ENCODE peak calls at places on chromosome 16, in seven cellular contexts. One of them, this sample, is unnamed.

GRCh38 chr16:29664133-29664912 is 1.3 kb downstream of the SPN start:
- DNase-seq in left ventricle myocardium inferior: no peak
- DNase-seq in stomach: no peak
- DNase-seq in Calu3: no peak
- DNase-seq in astrocyte: no peak
- DNase-seq in nephron progenitor cell: no peak
- DNase-seq in breast epithelium: no peak
- DNase-seq in this sample: peak; percentile 46

GRCh38 chr16:89658221-89658879 is 714 bp downstream of the SPATA33 start:
- DNase-seq in left ventricle myocardium inferior: no peak
- DNase-seq in Calu3: peak; percentile 34
- DNase-seq in breast epithelium: no peak
- DNase-seq in nephron progenitor cell: peak; percentile 36
- DNase-seq in astrocyte: no peak
- DNase-seq in stomach: peak; percentile 28
- DNase-seq in this sample: no peak

GRCh38 chr16:18936727-18937340 is 10.6 kb upstream of the SMG1 start:
- DNase-seq in breast epithelium: no peak
- DNase-seq in left ventricle myocardium inferior: no peak
- DNase-seq in astrocyte: no peak
- DNase-seq in stomach: no peak
- DNase-seq in nephron progenitor cell: no peak
- DNase-seq in Calu3: no peak
- DNase-seq in this sample: no peak

GRCh38 chr16:12496866-12497265 is 306.8 kb downstream of the CPPED1 start:
- DNase-seq in stomach: no peak
- DNase-seq in breast epithelium: no peak
- DNase-seq in astrocyte: no peak
- DNase-seq in nephron progenitor cell: no peak
- DNase-seq in left ventricle myocardium inferior: no peak
- DNase-seq in Calu3: no peak
- DNase-seq in this sample: no peak

GRCh38 chr16:20676867-20677266 is 20.6 kb downstream of the ACSM1 start:
- DNase-seq in breast epithelium: no peak
- DNase-seq in nephron progenitor cell: no peak
- DNase-seq in Calu3: no peak
- DNase-seq in left ventricle myocardium inferior: no peak
- DNase-seq in stomach: no peak
- DNase-seq in astrocyte: no peak
- DNase-seq in this sample: no peak

GRCh38 chr16:70788668-70789161 is 12.2 kb downstream of the VAC14 start:
- DNase-seq in breast epithelium: no peak
- DNase-seq in astrocyte: no peak
- DNase-seq in stomach: no peak
- DNase-seq in Calu3: no peak
- DNase-seq in left ventricle myocardium inferior: no peak
- DNase-seq in nephron progenitor cell: no peak
- DNase-seq in this sample: no peak

GRCh38 chr16:12425134-12425941 is 378.3 kb downstream of the CPPED1 start:
- DNase-seq in stomach: no peak
- DNase-seq in astrocyte: no peak
- DNase-seq in left ventricle myocardium inferior: no peak
- DNase-seq in breast epithelium: no peak
- DNase-seq in nephron progenitor cell: no peak
- DNase-seq in Calu3: no peak
- DNase-seq in this sample: no peak

GRCh38 chr16:67391424-67392300 is 1.6 kb downstream of the TPPP3 start:
- DNase-seq in left ventricle myocardium inferior: no peak
- DNase-seq in Calu3: no peak
- DNase-seq in nephron progenitor cell: no peak
- DNase-seq in astrocyte: no peak
- DNase-seq in stomach: no peak
- DNase-seq in breast epithelium: no peak
- DNase-seq in this sample: peak; percentile 17

GRCh38 chr16:68369697-68370096 is 58.9 kb downstream of the PRMT7 start:
- DNase-seq in stomach: no peak
- DNase-seq in Calu3: no peak
- DNase-seq in breast epithelium: no peak
- DNase-seq in left ventricle myocardium inferior: no peak
- DNase-seq in astrocyte: no peak
- DNase-seq in nephron progenitor cell: no peak
- DNase-seq in this sample: peak; percentile 84

GRCh38 chr16:138049-138417 is 440 bp downstream of the NPRL3 start:
- DNase-seq in breast epithelium: no peak
- DNase-seq in left ventricle myocardium inferior: no peak
- DNase-seq in Calu3: no peak
- DNase-seq in astrocyte: no peak
- DNase-seq in nephron progenitor cell: peak; percentile 66
- DNase-seq in stomach: no peak
- DNase-seq in this sample: peak; percentile 45

GRCh38 chr16:72197556-72197955 is 25.6 kb upstream of the PMFBP1 start:
- DNase-seq in Calu3: no peak
- DNase-seq in left ventricle myocardium inferior: no peak
- DNase-seq in nephron progenitor cell: no peak
- DNase-seq in breast epithelium: no peak
- DNase-seq in astrocyte: no peak
- DNase-seq in stomach: no peak
- DNase-seq in this sample: no peak

GRCh38 chr16:72561-73537 is at the start of gene RHBDF1:
- DNase-seq in astrocyte: no peak
- DNase-seq in stomach: peak; percentile 69
- DNase-seq in left ventricle myocardium inferior: peak; percentile 69
- DNase-seq in Calu3: peak; percentile 82
- DNase-seq in breast epithelium: no peak
- DNase-seq in nephron progenitor cell: peak; percentile 81
- DNase-seq in this sample: peak; percentile 59

GRCh38 chr16:48535831-48536599 is 74.0 kb downstream of the N4BP1 start:
- DNase-seq in nephron progenitor cell: peak; percentile 69
- DNase-seq in Calu3: no peak
- DNase-seq in stomach: no peak
- DNase-seq in breast epithelium: peak; percentile 90
- DNase-seq in astrocyte: no peak
- DNase-seq in left ventricle myocardium inferior: peak; percentile 62
- DNase-seq in this sample: peak; percentile 79

GRCh38 chr16:2256531-2257140 is 5.2 kb upstream of the ECI1 start:
- DNase-seq in breast epithelium: no peak
- DNase-seq in nephron progenitor cell: no peak
- DNase-seq in left ventricle myocardium inferior: no peak
- DNase-seq in astrocyte: no peak
- DNase-seq in Calu3: no peak
- DNase-seq in stomach: no peak
- DNase-seq in this sample: no peak

GRCh38 chr16:55576369-55576768 is 9.9 kb downstream of the CAPNS2 start:
- DNase-seq in breast epithelium: no peak
- DNase-seq in Calu3: no peak
- DNase-seq in astrocyte: no peak
- DNase-seq in nephron progenitor cell: no peak
- DNase-seq in stomach: no peak
- DNase-seq in left ventricle myocardium inferior: peak; percentile 27
- DNase-seq in this sample: no peak

GRCh38 chr16:89473791-89474414 is 16.5 kb downstream of the ANKRD11 start:
- DNase-seq in breast epithelium: no peak
- DNase-seq in nephron progenitor cell: no peak
- DNase-seq in stomach: no peak
- DNase-seq in left ventricle myocardium inferior: no peak
- DNase-seq in Calu3: no peak
- DNase-seq in astrocyte: peak; percentile 75
- DNase-seq in this sample: no peak

DNA sequence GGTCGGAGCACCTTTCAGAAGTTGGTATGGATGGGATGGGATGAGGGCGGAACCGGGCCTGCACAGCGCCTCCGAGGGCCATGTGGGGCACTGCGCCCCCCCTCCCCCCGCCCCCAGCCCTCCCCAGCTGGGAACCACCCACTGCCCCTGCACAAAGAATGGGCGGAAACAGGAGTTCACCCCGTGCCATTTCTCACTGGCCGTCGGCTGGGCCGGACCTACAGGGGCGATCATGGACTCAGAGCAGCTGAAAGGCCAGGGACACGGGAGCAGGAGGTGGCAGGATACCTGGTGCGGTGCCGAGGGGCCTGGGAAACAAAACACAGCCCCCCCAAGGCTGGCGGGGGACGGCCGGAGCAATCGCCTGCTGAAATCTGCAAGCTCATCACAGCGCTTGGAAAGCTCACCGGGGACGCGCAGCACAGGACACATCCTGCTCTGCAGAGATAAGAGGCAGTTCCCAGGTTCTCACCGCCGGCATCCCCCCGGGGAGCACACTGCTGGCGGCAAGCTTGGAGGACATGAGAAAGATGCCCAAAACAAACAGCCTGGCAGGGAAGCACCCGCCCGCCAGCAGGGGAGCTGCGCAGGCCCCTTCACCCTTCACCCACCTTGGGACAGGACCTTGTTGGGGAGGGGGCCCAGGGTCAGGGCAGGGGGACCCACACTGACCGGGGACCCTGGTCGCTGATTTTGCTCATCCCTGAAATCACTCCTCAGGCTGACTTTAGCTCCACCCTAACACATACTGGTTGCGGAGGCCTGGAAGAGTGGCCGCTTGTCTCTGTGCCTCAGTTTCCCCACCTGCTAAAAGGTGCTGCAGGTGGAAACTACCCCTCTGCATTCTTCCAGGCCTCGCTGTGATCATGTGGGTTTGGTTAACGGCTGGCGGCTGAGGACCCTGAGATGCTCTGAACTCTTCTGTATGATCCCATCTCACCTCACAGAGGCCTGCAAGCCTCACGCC is 263.9 kb downstream of the C16orf95 start:
- DNase-seq in left ventricle myocardium inferior: no peak
- DNase-seq in Calu3: no peak
- DNase-seq in breast epithelium: no peak
- DNase-seq in astrocyte: no peak
- DNase-seq in nephron progenitor cell: no peak
- DNase-seq in stomach: no peak
- DNase-seq in this sample: no peak
- TF ChIP-seq CTCF in left ventricle myocardium inferior: no peak
- TF ChIP-seq CTCF in Calu3: no peak
- TF ChIP-seq CTCF in breast epithelium: no peak
- TF ChIP-seq CTCF in astrocyte: no peak
- TF ChIP-seq CTCF in nephron progenitor cell: peak; percentile 21
- TF ChIP-seq CTCF in stomach: no peak
- TF ChIP-seq CTCF in this sample: no peak

GRCh38 chr16:27920391-27920891 is 143.1 kb downstream of the GSG1L start:
- DNase-seq in nephron progenitor cell: peak; percentile 51
- DNase-seq in stomach: no peak
- DNase-seq in breast epithelium: peak; percentile 18
- DNase-seq in left ventricle myocardium inferior: no peak
- DNase-seq in Calu3: peak; percentile 20
- DNase-seq in astrocyte: no peak
- DNase-seq in this sample: no peak
- TF ChIP-seq CTCF in nephron progenitor cell: peak; percentile 43
- TF ChIP-seq CTCF in stomach: no peak
- TF ChIP-seq CTCF in breast epithelium: no peak
- TF ChIP-seq CTCF in left ventricle myocardium inferior: no peak
- TF ChIP-seq CTCF in Calu3: peak; percentile 25
- TF ChIP-seq CTCF in astrocyte: peak; percentile 10
- TF ChIP-seq CTCF in this sample: no peak

GRCh38 chr16:87062569-87063442 is 254.4 kb downstream of the C16orf95 start:
- DNase-seq in astrocyte: peak; percentile 31
- DNase-seq in breast epithelium: peak; percentile 34
- DNase-seq in stomach: peak; percentile 73
- DNase-seq in left ventricle myocardium inferior: peak; percentile 74
- DNase-seq in Calu3: peak; percentile 78
- DNase-seq in nephron progenitor cell: peak; percentile 85
- DNase-seq in this sample: peak; percentile 85

GRCh38 chr16:87061521-87061920 is 255.7 kb downstream of the C16orf95 start:
- DNase-seq in left ventricle myocardium inferior: no peak
- DNase-seq in stomach: no peak
- DNase-seq in breast epithelium: no peak
- DNase-seq in Calu3: no peak
- DNase-seq in nephron progenitor cell: no peak
- DNase-seq in astrocyte: no peak
- DNase-seq in this sample: no peak

GRCh38 chr16:87058728-87059250 is 258.4 kb downstream of the C16orf95 start:
- DNase-seq in nephron progenitor cell: no peak
- DNase-seq in breast epithelium: no peak
- DNase-seq in astrocyte: no peak
- DNase-seq in left ventricle myocardium inferior: no peak
- DNase-seq in stomach: no peak
- DNase-seq in Calu3: no peak
- DNase-seq in this sample: no peak

GRCh38 chr16:87057951-87058560 is 259.1 kb downstream of the C16orf95 start:
- DNase-seq in stomach: no peak
- DNase-seq in nephron progenitor cell: no peak
- DNase-seq in Calu3: no peak
- DNase-seq in breast epithelium: no peak
- DNase-seq in astrocyte: no peak
- DNase-seq in left ventricle myocardium inferior: no peak
- DNase-seq in this sample: no peak

GRCh38 chr16:87060026-87060986 is 256.9 kb downstream of the C16orf95 start:
- DNase-seq in breast epithelium: no peak
- DNase-seq in nephron progenitor cell: no peak
- DNase-seq in stomach: no peak
- DNase-seq in left ventricle myocardium inferior: no peak
- DNase-seq in astrocyte: peak; percentile 47
- DNase-seq in Calu3: peak; percentile 11
- DNase-seq in this sample: no peak
- TF ChIP-seq CTCF in breast epithelium: no peak
- TF ChIP-seq CTCF in nephron progenitor cell: no peak
- TF ChIP-seq CTCF in stomach: no peak
- TF ChIP-seq CTCF in left ventricle myocardium inferior: peak; percentile 31
- TF ChIP-seq CTCF in astrocyte: no peak
- TF ChIP-seq CTCF in Calu3: no peak
- TF ChIP-seq CTCF in this sample: no peak

GRCh38 chr16:57145046-57145963 is 40.5 kb downstream of the PSME3IP1 start:
- DNase-seq in stomach: no peak
- DNase-seq in nephron progenitor cell: no peak
- DNase-seq in breast epithelium: no peak
- DNase-seq in astrocyte: no peak
- DNase-seq in left ventricle myocardium inferior: no peak
- DNase-seq in Calu3: no peak
- DNase-seq in this sample: no peak

GRCh38 chr16:57145964-57146647 is 39.7 kb downstream of the PSME3IP1 start:
- DNase-seq in left ventricle myocardium inferior: no peak
- DNase-seq in breast epithelium: no peak
- DNase-seq in nephron progenitor cell: no peak
- DNase-seq in astrocyte: no peak
- DNase-seq in stomach: no peak
- DNase-seq in Calu3: no peak
- DNase-seq in this sample: no peak

GRCh38 chr16:57148481-57148880 is 37.4 kb downstream of the PSME3IP1 start:
- DNase-seq in Calu3: no peak
- DNase-seq in breast epithelium: no peak
- DNase-seq in nephron progenitor cell: no peak
- DNase-seq in stomach: no peak
- DNase-seq in left ventricle myocardium inferior: no peak
- DNase-seq in astrocyte: no peak
- DNase-seq in this sample: no peak

GRCh38 chr16:57147381-57148191 is 38.3 kb downstream of the PSME3IP1 start:
- DNase-seq in nephron progenitor cell: no peak
- DNase-seq in breast epithelium: no peak
- DNase-seq in Calu3: no peak
- DNase-seq in left ventricle myocardium inferior: no peak
- DNase-seq in astrocyte: no peak
- DNase-seq in stomach: no peak
- DNase-seq in this sample: no peak

DNA sequence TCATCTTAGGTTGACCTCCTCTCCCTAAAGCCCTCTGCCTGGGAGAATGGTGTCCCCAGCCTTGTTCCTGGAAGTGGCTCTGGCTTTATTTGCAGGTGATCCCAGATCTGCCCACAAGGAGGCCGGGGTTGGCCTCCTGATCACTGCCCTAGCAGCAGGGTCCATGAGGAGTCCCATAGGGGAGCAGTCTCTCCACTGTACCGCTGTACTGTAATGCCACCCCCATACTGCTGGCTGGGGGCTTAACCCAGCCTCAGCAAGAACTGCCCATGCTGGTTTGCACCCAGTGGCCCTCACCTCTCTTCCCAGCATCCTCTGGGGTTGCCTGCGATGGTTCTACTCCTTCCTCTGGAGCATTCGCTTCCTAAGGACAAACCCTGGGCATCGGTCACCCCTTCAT is 39.1 kb downstream of the PSME3IP1 start:
- DNase-seq in astrocyte: no peak
- DNase-seq in Calu3: peak; percentile 43
- DNase-seq in stomach: no peak
- DNase-seq in breast epithelium: no peak
- DNase-seq in left ventricle myocardium inferior: no peak
- DNase-seq in nephron progenitor cell: no peak
- DNase-seq in this sample: no peak
- TF ChIP-seq CTCF in astrocyte: no peak
- TF ChIP-seq CTCF in Calu3: peak; percentile 29
- TF ChIP-seq CTCF in stomach: no peak
- TF ChIP-seq CTCF in breast epithelium: peak; percentile 11
- TF ChIP-seq CTCF in left ventricle myocardium inferior: peak; percentile 13
- TF ChIP-seq CTCF in nephron progenitor cell: peak; percentile 5
- TF ChIP-seq CTCF in this sample: no peak

This sample was measured in GM10248.